ENCODE peak calls at places on chromosomes 7 and 10, in seven cellular contexts. One of them, this sample, is unnamed.

GRCh38 chr7:602341-603141 is 82.9 kb upstream of the PDGFA start:
- DNase-seq in aorta: peak; percentile 82
- DNase-seq in adipocyte: no peak
- DNase-seq in fibroblast of lung: no peak
- DNase-seq in gastrocnemius medialis: no peak
- DNase-seq in psoas muscle: no peak
- DNase-seq in CD4-positive, alpha-beta memory T cell: peak; percentile 27
- DNase-seq in this sample: peak; percentile 55

GRCh38 chr10:46520941-46521340 is 35.5 kb downstream of the GPRIN2 start:
- DNase-seq in CD4-positive, alpha-beta memory T cell: no peak
- DNase-seq in aorta: peak; percentile 52
- DNase-seq in psoas muscle: no peak
- DNase-seq in fibroblast of lung: peak; percentile 35
- DNase-seq in adipocyte: no peak
- DNase-seq in gastrocnemius medialis: peak; percentile 12
- DNase-seq in this sample: no peak

GRCh38 chr10:33151344-33151864 is 183.1 kb downstream of the NRP1 start:
- DNase-seq in psoas muscle: no peak
- DNase-seq in gastrocnemius medialis: no peak
- DNase-seq in aorta: no peak
- DNase-seq in fibroblast of lung: no peak
- DNase-seq in adipocyte: no peak
- DNase-seq in CD4-positive, alpha-beta memory T cell: no peak
- DNase-seq in this sample: no peak

GRCh38 chr10:76939862-76940495 is 697.6 kb downstream of the KCNMA1 start:
- DNase-seq in CD4-positive, alpha-beta memory T cell: no peak
- DNase-seq in adipocyte: no peak
- DNase-seq in fibroblast of lung: no peak
- DNase-seq in aorta: no peak
- DNase-seq in psoas muscle: no peak
- DNase-seq in gastrocnemius medialis: no peak
- DNase-seq in this sample: no peak

GRCh38 chr7:30795161-30795943 is 24.1 kb downstream of the MINDY4 start:
- DNase-seq in adipocyte: no peak
- DNase-seq in fibroblast of lung: no peak
- DNase-seq in aorta: no peak
- DNase-seq in CD4-positive, alpha-beta memory T cell: no peak
- DNase-seq in gastrocnemius medialis: no peak
- DNase-seq in psoas muscle: no peak
- DNase-seq in this sample: no peak

GRCh38 chr7:158747408-158747807 is 42.8 kb upstream of the NCAPG2 start:
- DNase-seq in gastrocnemius medialis: no peak
- DNase-seq in adipocyte: no peak
- DNase-seq in psoas muscle: no peak
- DNase-seq in fibroblast of lung: no peak
- DNase-seq in aorta: no peak
- DNase-seq in CD4-positive, alpha-beta memory T cell: no peak
- DNase-seq in this sample: no peak

GRCh38 chr7:844043-844442 is 11.8 kb downstream of the SUN1 start:
- DNase-seq in CD4-positive, alpha-beta memory T cell: no peak
- DNase-seq in adipocyte: no peak
- DNase-seq in psoas muscle: no peak
- DNase-seq in aorta: no peak
- DNase-seq in gastrocnemius medialis: no peak
- DNase-seq in fibroblast of lung: no peak
- DNase-seq in this sample: no peak

GRCh38 chr7:98483276-98483963 is 82.5 kb upstream of the BAIAP2L1 start:
- DNase-seq in gastrocnemius medialis: no peak
- DNase-seq in psoas muscle: no peak
- DNase-seq in fibroblast of lung: no peak
- DNase-seq in CD4-positive, alpha-beta memory T cell: no peak
- DNase-seq in adipocyte: no peak
- DNase-seq in aorta: no peak
- DNase-seq in this sample: no peak

GRCh38 chr7:154474903-154475520 is 422.8 kb downstream of the DPP6 start:
- DNase-seq in fibroblast of lung: no peak
- DNase-seq in CD4-positive, alpha-beta memory T cell: no peak
- DNase-seq in adipocyte: no peak
- DNase-seq in aorta: no peak
- DNase-seq in gastrocnemius medialis: no peak
- DNase-seq in psoas muscle: no peak
- DNase-seq in this sample: no peak

GRCh38 chr7:131897016-131897789 is 340.8 kb upstream of the PODXL start:
- DNase-seq in fibroblast of lung: peak; percentile 26
- DNase-seq in gastrocnemius medialis: no peak
- DNase-seq in psoas muscle: no peak
- DNase-seq in aorta: no peak
- DNase-seq in adipocyte: peak; percentile 34
- DNase-seq in CD4-positive, alpha-beta memory T cell: no peak
- DNase-seq in this sample: no peak

GRCh38 chr7:46568420-46569116 is 647.5 kb upstream of the IGFBP3 start:
- DNase-seq in aorta: no peak
- DNase-seq in gastrocnemius medialis: no peak
- DNase-seq in adipocyte: no peak
- DNase-seq in CD4-positive, alpha-beta memory T cell: no peak
- DNase-seq in fibroblast of lung: no peak
- DNase-seq in psoas muscle: no peak
- DNase-seq in this sample: no peak

GRCh38 chr10:61166065-61166464 is 222.1 kb upstream of the RHOBTB1 start:
- DNase-seq in psoas muscle: no peak
- DNase-seq in gastrocnemius medialis: no peak
- DNase-seq in fibroblast of lung: no peak
- DNase-seq in CD4-positive, alpha-beta memory T cell: no peak
- DNase-seq in adipocyte: no peak
- DNase-seq in aorta: no peak
- DNase-seq in this sample: no peak

GRCh38 chr7:94145602-94146001 is 141.4 kb upstream of the BET1 start:
- DNase-seq in psoas muscle: no peak
- DNase-seq in fibroblast of lung: peak; percentile 45
- DNase-seq in gastrocnemius medialis: no peak
- DNase-seq in CD4-positive, alpha-beta memory T cell: no peak
- DNase-seq in aorta: no peak
- DNase-seq in adipocyte: peak; percentile 68
- DNase-seq in this sample: no peak

GRCh38 chr10:92727141-92727540 is 37.4 kb downstream of the HHEX start:
- DNase-seq in CD4-positive, alpha-beta memory T cell: no peak
- DNase-seq in adipocyte: no peak
- DNase-seq in aorta: no peak
- DNase-seq in psoas muscle: no peak
- DNase-seq in gastrocnemius medialis: no peak
- DNase-seq in fibroblast of lung: no peak
- DNase-seq in this sample: no peak

GRCh38 chr10:60441515-60441914 is 51.8 kb upstream of the ANK3 start:
- DNase-seq in gastrocnemius medialis: no peak
- DNase-seq in CD4-positive, alpha-beta memory T cell: no peak
- DNase-seq in adipocyte: peak; percentile 48
- DNase-seq in fibroblast of lung: peak; percentile 60
- DNase-seq in aorta: no peak
- DNase-seq in psoas muscle: no peak
- DNase-seq in this sample: no peak

GRCh38 chr7:34320926-34321609 is 336.9 kb upstream of the NPSR1 start:
- DNase-seq in fibroblast of lung: peak; percentile 66
- DNase-seq in CD4-positive, alpha-beta memory T cell: peak; percentile 32
- DNase-seq in psoas muscle: peak; percentile 17
- DNase-seq in adipocyte: peak; percentile 96
- DNase-seq in gastrocnemius medialis: peak; percentile 37
- DNase-seq in aorta: peak; percentile 50
- DNase-seq in this sample: peak; percentile 22

GRCh38 chr7:70693300-70693689 is 438.6 kb upstream of the GALNT17 start:
- DNase-seq in psoas muscle: peak; percentile 30
- DNase-seq in aorta: peak; percentile 57
- DNase-seq in fibroblast of lung: peak; percentile 53
- DNase-seq in gastrocnemius medialis: no peak
- DNase-seq in CD4-positive, alpha-beta memory T cell: no peak
- DNase-seq in adipocyte: no peak
- DNase-seq in this sample: no peak

GRCh38 chr7:125892434-125892833 is 962.8 kb upstream of the POT1 start:
- DNase-seq in adipocyte: no peak
- DNase-seq in aorta: no peak
- DNase-seq in psoas muscle: no peak
- DNase-seq in gastrocnemius medialis: no peak
- DNase-seq in fibroblast of lung: no peak
- DNase-seq in CD4-positive, alpha-beta memory T cell: no peak
- DNase-seq in this sample: no peak

GRCh38 chr7:91083855-91084644 is 180.2 kb upstream of the FZD1 start:
- DNase-seq in gastrocnemius medialis: no peak
- DNase-seq in psoas muscle: no peak
- DNase-seq in CD4-positive, alpha-beta memory T cell: no peak
- DNase-seq in fibroblast of lung: no peak
- DNase-seq in adipocyte: peak; percentile 42
- DNase-seq in aorta: peak; percentile 80
- DNase-seq in this sample: no peak

GRCh38 chr7:135768990-135769389 is 20.4 kb upstream of the FAM180A start:
- DNase-seq in psoas muscle: no peak
- DNase-seq in aorta: no peak
- DNase-seq in adipocyte: no peak
- DNase-seq in fibroblast of lung: no peak
- DNase-seq in gastrocnemius medialis: no peak
- DNase-seq in CD4-positive, alpha-beta memory T cell: no peak
- DNase-seq in this sample: no peak

GRCh38 chr10:103040424-103040823 is 122.3 kb downstream of the CNNM2 start:
- DNase-seq in adipocyte: peak; percentile 50
- DNase-seq in fibroblast of lung: no peak
- DNase-seq in psoas muscle: no peak
- DNase-seq in aorta: no peak
- DNase-seq in gastrocnemius medialis: no peak
- DNase-seq in CD4-positive, alpha-beta memory T cell: no peak
- DNase-seq in this sample: no peak

GRCh38 chr10:129095980-129096339 is 371.1 kb upstream of the MGMT start:
- DNase-seq in fibroblast of lung: no peak
- DNase-seq in psoas muscle: no peak
- DNase-seq in adipocyte: no peak
- DNase-seq in aorta: no peak
- DNase-seq in gastrocnemius medialis: no peak
- DNase-seq in CD4-positive, alpha-beta memory T cell: no peak
- DNase-seq in this sample: no peak

GRCh38 chr10:129098517-129098916 is 368.5 kb upstream of the MGMT start:
- DNase-seq in fibroblast of lung: no peak
- DNase-seq in aorta: no peak
- DNase-seq in CD4-positive, alpha-beta memory T cell: no peak
- DNase-seq in adipocyte: no peak
- DNase-seq in psoas muscle: no peak
- DNase-seq in gastrocnemius medialis: no peak
- DNase-seq in this sample: no peak

GRCh38 chr10:129094813-129095212 is 372.2 kb upstream of the MGMT start:
- DNase-seq in CD4-positive, alpha-beta memory T cell: no peak
- DNase-seq in fibroblast of lung: no peak
- DNase-seq in aorta: no peak
- DNase-seq in gastrocnemius medialis: no peak
- DNase-seq in adipocyte: no peak
- DNase-seq in psoas muscle: no peak
- DNase-seq in this sample: no peak

GRCh38 chr10:129097776-129098175 is 369.3 kb upstream of the MGMT start:
- DNase-seq in psoas muscle: no peak
- DNase-seq in CD4-positive, alpha-beta memory T cell: no peak
- DNase-seq in aorta: no peak
- DNase-seq in fibroblast of lung: peak; percentile 42
- DNase-seq in adipocyte: no peak
- DNase-seq in gastrocnemius medialis: no peak
- DNase-seq in this sample: no peak

GRCh38 chr10:129096340-129096984 is 370.6 kb upstream of the MGMT start:
- DNase-seq in aorta: peak; percentile 80
- DNase-seq in gastrocnemius medialis: peak; percentile 26
- DNase-seq in CD4-positive, alpha-beta memory T cell: no peak
- DNase-seq in fibroblast of lung: peak; percentile 100
- DNase-seq in psoas muscle: peak; percentile 31
- DNase-seq in adipocyte: peak; percentile 11
- DNase-seq in this sample: no peak
- H3K4me3 ChIP-seq in aorta: no peak overlapping the region
- H3K4me3 ChIP-seq in gastrocnemius medialis: no peak overlapping the region
- H3K4me3 ChIP-seq in CD4-positive, alpha-beta memory T cell: no peak overlapping the region
- H3K4me3 ChIP-seq in fibroblast of lung: no peak overlapping the region
- H3K4me3 ChIP-seq in psoas muscle: no peak overlapping the region
- H3K4me3 ChIP-seq in adipocyte: peak overlapping the region; percentile 22
- H3K4me3 ChIP-seq in this sample: no peak overlapping the region

GRCh38 chr10:131274883-131275282 is 36.6 kb downstream of the TCERG1L start:
- DNase-seq in adipocyte: no peak
- DNase-seq in CD4-positive, alpha-beta memory T cell: no peak
- DNase-seq in aorta: no peak
- DNase-seq in fibroblast of lung: no peak
- DNase-seq in gastrocnemius medialis: no peak
- DNase-seq in psoas muscle: no peak
- DNase-seq in this sample: no peak
- H3K4me1 ChIP-seq in adipocyte: no peaks in the 10 kb centered on the region
- H3K4me1 ChIP-seq in CD4-positive, alpha-beta memory T cell: no peaks in the 10 kb centered on the region
- H3K4me1 ChIP-seq in aorta: no peaks in the 10 kb centered on the region
- H3K4me1 ChIP-seq in fibroblast of lung: no peaks in the 10 kb centered on the region
- H3K4me1 ChIP-seq in gastrocnemius medialis: no peaks in the 10 kb centered on the region
- H3K4me1 ChIP-seq in psoas muscle: no peaks in the 10 kb centered on the region
- H3K4me1 ChIP-seq in this sample: no peaks in the 10 kb centered on the region

GRCh38 chr7:105792488-105793370 is 83.7 kb downstream of the ATXN7L1 start:
- DNase-seq in psoas muscle: no peak
- DNase-seq in gastrocnemius medialis: no peak
- DNase-seq in adipocyte: no peak
- DNase-seq in CD4-positive, alpha-beta memory T cell: no peak
- DNase-seq in fibroblast of lung: no peak
- DNase-seq in aorta: no peak
- DNase-seq in this sample: no peak
- H3K4me3 ChIP-seq in psoas muscle: no peak overlapping the region
- H3K4me3 ChIP-seq in gastrocnemius medialis: no peak overlapping the region
- H3K4me3 ChIP-seq in adipocyte: no peak overlapping the region
- H3K4me3 ChIP-seq in CD4-positive, alpha-beta memory T cell: no peak overlapping the region
- H3K4me3 ChIP-seq in fibroblast of lung: no peak overlapping the region
- H3K4me3 ChIP-seq in aorta: no peak overlapping the region
- H3K4me3 ChIP-seq in this sample: no peak overlapping the region

DNA sequence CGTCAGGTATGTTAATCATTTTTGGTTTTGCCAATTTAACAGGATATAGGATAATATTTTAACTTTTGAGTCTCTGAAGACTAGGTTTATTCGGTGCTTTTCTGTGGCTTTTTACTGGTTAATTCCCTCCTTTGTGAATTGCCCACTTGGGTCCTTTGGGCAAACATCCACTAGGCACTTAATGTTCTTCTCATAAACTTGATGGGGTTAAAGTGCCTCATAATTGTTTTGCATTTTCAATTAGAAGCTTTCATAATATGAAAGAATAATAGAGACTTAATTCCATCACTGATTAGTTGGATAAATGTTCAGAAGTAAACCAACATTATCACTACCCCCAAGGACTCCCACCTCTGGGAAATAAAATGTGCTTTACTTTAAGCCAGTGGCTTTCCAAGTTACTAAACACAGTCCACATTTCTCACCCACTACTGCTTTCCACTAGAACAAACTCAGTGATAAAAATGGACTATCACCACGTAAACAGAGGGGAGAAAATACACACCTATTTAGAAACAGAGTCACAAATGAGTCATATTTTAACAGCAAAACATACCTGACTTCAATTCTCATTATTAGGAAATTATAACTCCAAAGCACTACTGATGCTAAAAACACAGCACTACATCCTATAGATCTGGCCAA is 41.4 kb downstream of the PARD3 start:
- DNase-seq in aorta: no peak
- DNase-seq in adipocyte: no peak
- DNase-seq in fibroblast of lung: no peak
- DNase-seq in psoas muscle: no peak
- DNase-seq in CD4-positive, alpha-beta memory T cell: no peak
- DNase-seq in gastrocnemius medialis: no peak
- DNase-seq in this sample: no peak
- H3K4me1 ChIP-seq in aorta: no peaks in the 10 kb centered on the region
- H3K4me1 ChIP-seq in adipocyte: peaks cover 16% of the 10 kb centered on the region
- H3K4me1 ChIP-seq in fibroblast of lung: peaks cover 6% of the 10 kb centered on the region
- H3K4me1 ChIP-seq in psoas muscle: peaks cover 66% of the 10 kb centered on the region
- H3K4me1 ChIP-seq in CD4-positive, alpha-beta memory T cell: no peaks in the 10 kb centered on the region
- H3K4me1 ChIP-seq in gastrocnemius medialis: peaks cover 56% of the 10 kb centered on the region
- H3K4me1 ChIP-seq in this sample: no peaks in the 10 kb centered on the region

This sample was measured in naive thymus-derived CD4-positive, alpha-beta T cell.